ENCODE peak calls at places on chromosomes 7 and 10, in six cellular contexts. K is NB4; J is breast epithelium; W is CD8-positive, alpha-beta T cell; T is SK-N-SH; M is ovary. R is an unnamed sample.

GRCh38 chr10:132209130-132209529 is 22.4 kb downstream of the DPYSL4 start:
- DNase-seq in K (no peak), M (no peak), W (no peak), J (no peak), T (no peak), R (peak)

GRCh38 chr7:27689045-27689877 is 26.6 kb upstream of the HIBADH start:
- DNase-seq in J (no peak), W (no peak), T (peak), M (no peak), K (peak), R (no peak)

GRCh38 chr7:88233828-88234227 is 14.0 kb upstream of the SRI start:
- DNase-seq in T (no peak), W (no peak), K (no peak), J (no peak), M (no peak), R (no peak)

GRCh38 chr7:142384508-142384922 is 126.7 kb upstream of the PRSS58 start:
- DNase-seq in K (peak), J (no peak), W (peak), M (no peak), T (no peak), R (no peak)

GRCh38 chr7:55083206-55083605 is 64.4 kb downstream of the EGFR start:
- DNase-seq in J (no peak), M (no peak), T (no peak), W (no peak), K (no peak), R (no peak)

GRCh38 chr7:157501576-157501975 is 164.8 kb downstream of the DNAJB6 start:
- DNase-seq in K (no peak), T (no peak), J (no peak), M (peak), W (no peak), R (no peak)

GRCh38 chr7:30884881-30885280 is 26.8 kb upstream of the AQP1 start:
- DNase-seq in M (no peak), J (no peak), K (no peak), W (no peak), T (no peak), R (no peak)

GRCh38 chr10:16441106-16441850 is 4.5 kb downstream of the PTER start:
- DNase-seq in W (no peak), T (peak), K (no peak), M (no peak), J (no peak), R (no peak)

GRCh38 chr10:12509016-12509793 is 159.9 kb downstream of the CAMK1D start:
- DNase-seq in M (no peak), T (no peak), W (no peak), J (no peak), K (no peak), R (no peak)

GRCh38 chr7:139523988-139524815 is 717 bp downstream of the CLEC2L start:
- DNase-seq in W (no peak), M (no peak), J (no peak), K (no peak), T (no peak), R (no peak)

GRCh38 chr7:128303624-128304023 is 40.1 kb downstream of the RBM28 start:
- DNase-seq in K (no peak), T (no peak), W (no peak), M (no peak), J (no peak), R (no peak)

GRCh38 chr7:118949031-118949430 is 724.5 kb downstream of the ANKRD7 start:
- DNase-seq in T (no peak), W (no peak), K (no peak), M (no peak), J (no peak), R (no peak)

GRCh38 chr10:15068802-15069201 is 19.8 kb downstream of the ACBD7 start:
- DNase-seq in K (no peak), W (no peak), M (no peak), T (no peak), J (no peak), R (no peak)

GRCh38 chr10:127496045-127496444 is 53.1 kb upstream of the NPS start:
- DNase-seq in W (no peak), K (no peak), J (no peak), M (no peak), T (peak), R (no peak)

GRCh38 chr10:5508161-5508604 is 8.8 kb upstream of the CALML5 start:
- DNase-seq in J (no peak), K (no peak), M (peak), T (no peak), W (no peak), R (no peak)

GRCh38 chr7:155533827-155534690 is 12.3 kb downstream of the CNPY1 start:
- DNase-seq in M (peak), J (no peak), W (no peak), K (peak), T (peak), R (no peak)

GRCh38 chr10:76336213-76336963 is 905.0 kb downstream of the LRMDA start:
- DNase-seq in J (no peak), T (no peak), K (no peak), M (no peak), W (no peak), R (peak)

GRCh38 chr7:134212576-134213546 is 85.7 kb downstream of the LRGUK start:
- DNase-seq in W (no peak), M (no peak), T (no peak), J (no peak), K (peak), R (no peak)

GRCh38 chr10:79299397-79300370 is 47.6 kb upstream of the PPIF start:
- DNase-seq in T (no peak), J (no peak), K (no peak), M (no peak), W (no peak), R (no peak)

GRCh38 chr7:74722045-74722603 is 51.7 kb upstream of the NCF1 start:
- DNase-seq in T (no peak), J (no peak), M (no peak), K (no peak), W (no peak), R (no peak)

GRCh38 chr7:45978731-45979211 is 57.7 kb upstream of the IGFBP3 start:
- DNase-seq in W (no peak), T (no peak), J (no peak), M (no peak), K (no peak), R (no peak)

GRCh38 chr10:18190840-18191239 is 50.6 kb downstream of the CACNB2 start:
- DNase-seq in M (no peak), J (no peak), W (no peak), T (no peak), K (no peak), R (no peak)

GRCh38 chr7:35263396-35263795 is 9.5 kb upstream of the TBX20 start:
- DNase-seq in W (no peak), J (no peak), T (peak), M (no peak), K (no peak), R (peak)

GRCh38 chr10:80414126-80414898 is 6.0 kb downstream of the PRXL2A start:
- DNase-seq in T (peak), J (no peak), K (no peak), M (no peak), W (no peak), R (no peak)

GRCh38 chr10:16828731-16829175 is 11.5 kb upstream of the RSU1 start:
- DNase-seq in M (no peak), K (no peak), W (no peak), T (no peak), J (no peak), R (no peak)

GRCh38 chr10:131165092-131165491 is 146.4 kb downstream of the TCERG1L start:
- DNase-seq in J (no peak), W (no peak), M (no peak), K (no peak), T (no peak), R (no peak)

GRCh38 chr7:23016345-23017253 is 2.7 kb upstream of the HYCC1 start:
- DNase-seq in T (no peak), K (no peak), J (no peak), M (no peak), W (no peak), R (no peak)

GRCh38 chr7:150897502-150898474 is 45.5 kb downstream of the AOC1 start:
- DNase-seq in M (no peak), T (no peak), J (no peak), K (peak), W (no peak), R (no peak)

GRCh38 chr7:76260171-76260703 is 42.2 kb upstream of the HSPB1 start:
- DNase-seq in M (peak), J (no peak), K (peak), T (peak), W (peak), R (no peak)

GRCh38 chr10:62037890-62038608 is 136.6 kb downstream of the ARID5B start:
- DNase-seq in W (no peak), K (no peak), M (no peak), J (no peak), T (no peak), R (no peak)

GRCh38 chr10:132938472-132939329 is 3.7 kb downstream of the CFAP46 start:
- DNase-seq in T (peak), J (no peak), W (no peak), M (no peak), K (peak), R (no peak)

GRCh38 chr10:58400609-58401008 is 15.4 kb downstream of the TFAM start:
- DNase-seq in W (no peak), M (no peak), T (no peak), K (no peak), J (no peak), R (no peak)

GRCh38 chr7:151008143-151008510 is 16.2 kb downstream of the ATG9B start:
- DNase-seq in K (no peak), T (no peak), W (no peak), M (no peak), J (no peak), R (no peak)

GRCh38 chr10:65265451-65265954 is 1660.3 kb upstream of the LRRTM3 start:
- DNase-seq in K (no peak), M (no peak), T (no peak), W (no peak), J (no peak), R (no peak)

GRCh38 chr10:73512207-73512743 is 16.5 kb upstream of the PPP3CB start:
- DNase-seq in T (no peak), J (no peak), W (no peak), K (no peak), M (no peak), R (no peak)

GRCh38 chr7:6389728-6390127 is 58.0 kb downstream of the DAGLB start:
- DNase-seq in W (no peak), K (no peak), T (no peak), M (no peak), J (no peak), R (no peak)
- H3K4me3 ChIP-seq in W (no peak), K (no peak), T (no peak), M (no peak), J (no peak), R (no peak)

GRCh38 chr7:132577206-132578049 is 1.2 kb upstream of the PLXNA4 start:
- DNase-seq in W (no peak), J (no peak), K (peak), T (peak), M (peak), R (peak)
- TF ChIP-seq CTCF in W (no peak), J (no peak), K (no peak), T (peak), M (no peak), R (peak)

GRCh38 chr10:72186633-72187330 is 29.0 kb upstream of the ANAPC16 start:
- DNase-seq in W (no peak), M (no peak), T (peak), K (no peak), J (no peak), R (peak)
- H3K4me3 ChIP-seq in W (no peak), M (no peak), T (peak), K (no peak), J (no peak), R (no peak)

DNA sequence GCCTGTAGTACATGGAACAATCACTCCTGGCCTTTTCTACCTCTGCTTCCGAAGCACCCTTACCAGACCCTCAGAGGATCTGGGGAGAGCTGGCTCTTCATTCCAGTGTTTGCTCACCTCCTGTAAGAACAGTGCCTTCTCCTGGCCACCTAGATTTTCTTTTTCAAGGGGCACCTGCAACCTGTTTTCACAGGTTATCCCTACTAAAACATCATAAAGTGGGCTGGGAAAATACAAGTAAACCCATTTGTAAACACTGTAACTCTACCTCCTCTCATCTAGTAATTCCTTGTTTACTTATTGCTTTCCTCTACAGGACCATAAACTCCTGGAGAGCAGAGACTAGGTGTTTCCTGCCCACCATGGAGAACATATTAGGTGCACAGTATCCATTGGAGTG is 1.1 kb downstream of the PIK3AP1 start:
- DNase-seq in M (no peak), T (no peak), J (no peak), K (no peak), W (no peak), R (no peak)
- TF ChIP-seq CTCF in M (no peak), T (no peak), J (no peak), K (no peak), W (no peak), R (no peak)

GRCh38 chr7:108239501-108240225 is 109.5 kb upstream of the LAMB4 start:
- DNase-seq in W (no peak), K (no peak), J (no peak), M (no peak), T (no peak), R (no peak)
- H3K4me3 ChIP-seq in W (no peak), K (no peak), J (no peak), M (no peak), T (no peak), R (no peak)

GRCh38 chr7:50791363-50791762 is 8.7 kb upstream of the GRB10 start:
- DNase-seq in T (no peak), M (no peak), K (peak), J (no peak), W (no peak), R (no peak)
- TF ChIP-seq CTCF in T (no peak), M (no peak), K (no peak), J (no peak), W (no peak), R (no peak)